ENCODE peak calls at places on chromosomes 13 and 19, in ten cellular contexts. One of them, this sample, is unnamed.

GRCh38 chr19:50461066-50461875 is 15.0 kb upstream of the EMC10 start:
- DNase-seq in left ventricle myocardium inferior: peak; percentile 36
- DNase-seq in activated T-helper 2 cell treated with anti-CD3 and anti-CD28 coated beads, Interferon-gamma antibody, Interleukin-2, Interleukin-4, amounts not matched to agents 10 μg/mL and 5 μg/mL and 100 μg/mL, durations not matched to agents 14 hours and 24 hours and 36 hours: peak; percentile 57
- DNase-seq in fibroblast of the aortic adventitia: peak; percentile 70
- DNase-seq in C1 segment of cervical spinal cord: peak; percentile 30
- DNase-seq in H9: peak; percentile 81
- DNase-seq in COR-L47: peak; percentile 31
- DNase-seq in PC-9: peak; percentile 46
- DNase-seq in thyroid gland: peak; percentile 55
- DNase-seq in central memory CD4-positive, alpha-beta T cell: peak; percentile 36
- DNase-seq in this sample: peak; percentile 65

GRCh38 chr13:30862707-30863106 is 43.4 kb upstream of the MEDAG start:
- DNase-seq in left ventricle myocardium inferior: peak; percentile 46
- DNase-seq in activated T-helper 2 cell treated with anti-CD3 and anti-CD28 coated beads, Interferon-gamma antibody, Interleukin-2, Interleukin-4, amounts not matched to agents 10 μg/mL and 5 μg/mL and 100 μg/mL, durations not matched to agents 14 hours and 24 hours and 36 hours: no peak
- DNase-seq in fibroblast of the aortic adventitia: no peak
- DNase-seq in C1 segment of cervical spinal cord: no peak
- DNase-seq in H9: no peak
- DNase-seq in COR-L47: no peak
- DNase-seq in PC-9: no peak
- DNase-seq in thyroid gland: peak; percentile 93
- DNase-seq in central memory CD4-positive, alpha-beta T cell: no peak
- DNase-seq in this sample: peak; percentile 88

GRCh38 chr19:9673912-9674668 is 810 bp downstream of the ZNF562 start:
- DNase-seq in left ventricle myocardium inferior: no peak
- DNase-seq in activated T-helper 2 cell treated with anti-CD3 and anti-CD28 coated beads, Interferon-gamma antibody, Interleukin-2, Interleukin-4, amounts not matched to agents 10 μg/mL and 5 μg/mL and 100 μg/mL, durations not matched to agents 14 hours and 24 hours and 36 hours: no peak
- DNase-seq in fibroblast of the aortic adventitia: peak; percentile 6
- DNase-seq in C1 segment of cervical spinal cord: no peak
- DNase-seq in H9: no peak
- DNase-seq in COR-L47: no peak
- DNase-seq in PC-9: peak; percentile 50
- DNase-seq in thyroid gland: no peak
- DNase-seq in central memory CD4-positive, alpha-beta T cell: no peak
- DNase-seq in this sample: no peak

GRCh38 chr19:45917421-45918091 is 3.0 kb upstream of the NANOS2 start:
- DNase-seq in left ventricle myocardium inferior: no peak
- DNase-seq in activated T-helper 2 cell treated with anti-CD3 and anti-CD28 coated beads, Interferon-gamma antibody, Interleukin-2, Interleukin-4, amounts not matched to agents 10 μg/mL and 5 μg/mL and 100 μg/mL, durations not matched to agents 14 hours and 24 hours and 36 hours: no peak
- DNase-seq in fibroblast of the aortic adventitia: no peak
- DNase-seq in C1 segment of cervical spinal cord: no peak
- DNase-seq in H9: no peak
- DNase-seq in COR-L47: no peak
- DNase-seq in PC-9: no peak
- DNase-seq in thyroid gland: no peak
- DNase-seq in central memory CD4-positive, alpha-beta T cell: no peak
- DNase-seq in this sample: no peak

GRCh38 chr13:42497798-42498197 is 76.2 kb upstream of the TNFSF11 start:
- DNase-seq in left ventricle myocardium inferior: no peak
- DNase-seq in activated T-helper 2 cell treated with anti-CD3 and anti-CD28 coated beads, Interferon-gamma antibody, Interleukin-2, Interleukin-4, amounts not matched to agents 10 μg/mL and 5 μg/mL and 100 μg/mL, durations not matched to agents 14 hours and 24 hours and 36 hours: no peak
- DNase-seq in fibroblast of the aortic adventitia: peak; percentile 90
- DNase-seq in C1 segment of cervical spinal cord: no peak
- DNase-seq in H9: no peak
- DNase-seq in COR-L47: no peak
- DNase-seq in PC-9: peak; percentile 68
- DNase-seq in thyroid gland: no peak
- DNase-seq in central memory CD4-positive, alpha-beta T cell: no peak
- DNase-seq in this sample: no peak

GRCh38 chr13:64007334-64007733 is 2591.7 kb upstream of the PCDH20 start:
- DNase-seq in left ventricle myocardium inferior: no peak
- DNase-seq in activated T-helper 2 cell treated with anti-CD3 and anti-CD28 coated beads, Interferon-gamma antibody, Interleukin-2, Interleukin-4, amounts not matched to agents 10 μg/mL and 5 μg/mL and 100 μg/mL, durations not matched to agents 14 hours and 24 hours and 36 hours: no peak
- DNase-seq in fibroblast of the aortic adventitia: peak; percentile 10
- DNase-seq in C1 segment of cervical spinal cord: no peak
- DNase-seq in H9: no peak
- DNase-seq in COR-L47: no peak
- DNase-seq in PC-9: no peak
- DNase-seq in thyroid gland: no peak
- DNase-seq in central memory CD4-positive, alpha-beta T cell: no peak
- DNase-seq in this sample: no peak

GRCh38 chr19:32067686-32068085 is 277.7 kb upstream of the ZNF507 start:
- DNase-seq in left ventricle myocardium inferior: no peak
- DNase-seq in activated T-helper 2 cell treated with anti-CD3 and anti-CD28 coated beads, Interferon-gamma antibody, Interleukin-2, Interleukin-4, amounts not matched to agents 10 μg/mL and 5 μg/mL and 100 μg/mL, durations not matched to agents 14 hours and 24 hours and 36 hours: no peak
- DNase-seq in fibroblast of the aortic adventitia: no peak
- DNase-seq in C1 segment of cervical spinal cord: no peak
- DNase-seq in H9: peak; percentile 81
- DNase-seq in COR-L47: no peak
- DNase-seq in PC-9: no peak
- DNase-seq in thyroid gland: no peak
- DNase-seq in central memory CD4-positive, alpha-beta T cell: no peak
- DNase-seq in this sample: no peak

GRCh38 chr13:48436661-48437242 is 23.8 kb upstream of the LPAR6 start:
- DNase-seq in left ventricle myocardium inferior: no peak
- DNase-seq in activated T-helper 2 cell treated with anti-CD3 and anti-CD28 coated beads, Interferon-gamma antibody, Interleukin-2, Interleukin-4, amounts not matched to agents 10 μg/mL and 5 μg/mL and 100 μg/mL, durations not matched to agents 14 hours and 24 hours and 36 hours: no peak
- DNase-seq in fibroblast of the aortic adventitia: no peak
- DNase-seq in C1 segment of cervical spinal cord: no peak
- DNase-seq in H9: no peak
- DNase-seq in COR-L47: no peak
- DNase-seq in PC-9: no peak
- DNase-seq in thyroid gland: no peak
- DNase-seq in central memory CD4-positive, alpha-beta T cell: no peak
- DNase-seq in this sample: no peak

GRCh38 chr13:101925731-101926130 is 473.3 kb downstream of the ITGBL1 start:
- DNase-seq in left ventricle myocardium inferior: no peak
- DNase-seq in activated T-helper 2 cell treated with anti-CD3 and anti-CD28 coated beads, Interferon-gamma antibody, Interleukin-2, Interleukin-4, amounts not matched to agents 10 μg/mL and 5 μg/mL and 100 μg/mL, durations not matched to agents 14 hours and 24 hours and 36 hours: no peak
- DNase-seq in fibroblast of the aortic adventitia: no peak
- DNase-seq in C1 segment of cervical spinal cord: no peak
- DNase-seq in H9: no peak
- DNase-seq in COR-L47: peak; percentile 41
- DNase-seq in PC-9: no peak
- DNase-seq in thyroid gland: no peak
- DNase-seq in central memory CD4-positive, alpha-beta T cell: no peak
- DNase-seq in this sample: no peak

GRCh38 chr19:45164577-45165335 is 4.0 kb upstream of the NKPD1 start:
- DNase-seq in left ventricle myocardium inferior: peak; percentile 45
- DNase-seq in activated T-helper 2 cell treated with anti-CD3 and anti-CD28 coated beads, Interferon-gamma antibody, Interleukin-2, Interleukin-4, amounts not matched to agents 10 μg/mL and 5 μg/mL and 100 μg/mL, durations not matched to agents 14 hours and 24 hours and 36 hours: peak; percentile 47
- DNase-seq in fibroblast of the aortic adventitia: peak; percentile 57
- DNase-seq in C1 segment of cervical spinal cord: no peak
- DNase-seq in H9: peak; percentile 96
- DNase-seq in COR-L47: no peak
- DNase-seq in PC-9: peak; percentile 84
- DNase-seq in thyroid gland: peak; percentile 90
- DNase-seq in central memory CD4-positive, alpha-beta T cell: peak; percentile 57
- DNase-seq in this sample: peak; percentile 11

GRCh38 chr19:48819366-48819816 is 8.6 kb upstream of the BCAT2 start:
- DNase-seq in left ventricle myocardium inferior: peak; percentile 89
- DNase-seq in activated T-helper 2 cell treated with anti-CD3 and anti-CD28 coated beads, Interferon-gamma antibody, Interleukin-2, Interleukin-4, amounts not matched to agents 10 μg/mL and 5 μg/mL and 100 μg/mL, durations not matched to agents 14 hours and 24 hours and 36 hours: no peak
- DNase-seq in fibroblast of the aortic adventitia: peak; percentile 99
- DNase-seq in C1 segment of cervical spinal cord: peak; percentile 28
- DNase-seq in H9: no peak
- DNase-seq in COR-L47: no peak
- DNase-seq in PC-9: peak; percentile 95
- DNase-seq in thyroid gland: peak; percentile 97
- DNase-seq in central memory CD4-positive, alpha-beta T cell: no peak
- DNase-seq in this sample: no peak

GRCh38 chr13:43348397-43348796 is 325.0 kb downstream of the DNAJC15 start:
- DNase-seq in left ventricle myocardium inferior: no peak
- DNase-seq in activated T-helper 2 cell treated with anti-CD3 and anti-CD28 coated beads, Interferon-gamma antibody, Interleukin-2, Interleukin-4, amounts not matched to agents 10 μg/mL and 5 μg/mL and 100 μg/mL, durations not matched to agents 14 hours and 24 hours and 36 hours: no peak
- DNase-seq in fibroblast of the aortic adventitia: peak; percentile 27
- DNase-seq in C1 segment of cervical spinal cord: no peak
- DNase-seq in H9: no peak
- DNase-seq in COR-L47: no peak
- DNase-seq in PC-9: no peak
- DNase-seq in thyroid gland: no peak
- DNase-seq in central memory CD4-positive, alpha-beta T cell: no peak
- DNase-seq in this sample: no peak

GRCh38 chr13:112776971-112777370 is 87.1 kb downstream of the ATP11A start:
- DNase-seq in left ventricle myocardium inferior: no peak
- DNase-seq in activated T-helper 2 cell treated with anti-CD3 and anti-CD28 coated beads, Interferon-gamma antibody, Interleukin-2, Interleukin-4, amounts not matched to agents 10 μg/mL and 5 μg/mL and 100 μg/mL, durations not matched to agents 14 hours and 24 hours and 36 hours: no peak
- DNase-seq in fibroblast of the aortic adventitia: no peak
- DNase-seq in C1 segment of cervical spinal cord: no peak
- DNase-seq in H9: peak; percentile 19
- DNase-seq in COR-L47: no peak
- DNase-seq in PC-9: no peak
- DNase-seq in thyroid gland: no peak
- DNase-seq in central memory CD4-positive, alpha-beta T cell: no peak
- DNase-seq in this sample: no peak

GRCh38 chr13:35830850-35831450 is 300.2 kb downstream of the DCLK1 start:
- DNase-seq in left ventricle myocardium inferior: no peak
- DNase-seq in activated T-helper 2 cell treated with anti-CD3 and anti-CD28 coated beads, Interferon-gamma antibody, Interleukin-2, Interleukin-4, amounts not matched to agents 10 μg/mL and 5 μg/mL and 100 μg/mL, durations not matched to agents 14 hours and 24 hours and 36 hours: no peak
- DNase-seq in fibroblast of the aortic adventitia: no peak
- DNase-seq in C1 segment of cervical spinal cord: no peak
- DNase-seq in H9: no peak
- DNase-seq in COR-L47: no peak
- DNase-seq in PC-9: no peak
- DNase-seq in thyroid gland: no peak
- DNase-seq in central memory CD4-positive, alpha-beta T cell: no peak
- DNase-seq in this sample: no peak

GRCh38 chr13:42753697-42754096 is 27.7 kb upstream of the FAM216B start:
- DNase-seq in left ventricle myocardium inferior: no peak
- DNase-seq in activated T-helper 2 cell treated with anti-CD3 and anti-CD28 coated beads, Interferon-gamma antibody, Interleukin-2, Interleukin-4, amounts not matched to agents 10 μg/mL and 5 μg/mL and 100 μg/mL, durations not matched to agents 14 hours and 24 hours and 36 hours: no peak
- DNase-seq in fibroblast of the aortic adventitia: no peak
- DNase-seq in C1 segment of cervical spinal cord: no peak
- DNase-seq in H9: no peak
- DNase-seq in COR-L47: no peak
- DNase-seq in PC-9: no peak
- DNase-seq in thyroid gland: no peak
- DNase-seq in central memory CD4-positive, alpha-beta T cell: no peak
- DNase-seq in this sample: no peak

GRCh38 chr13:109336730-109337129 is 449.7 kb downstream of the IRS2 start:
- DNase-seq in left ventricle myocardium inferior: no peak
- DNase-seq in activated T-helper 2 cell treated with anti-CD3 and anti-CD28 coated beads, Interferon-gamma antibody, Interleukin-2, Interleukin-4, amounts not matched to agents 10 μg/mL and 5 μg/mL and 100 μg/mL, durations not matched to agents 14 hours and 24 hours and 36 hours: no peak
- DNase-seq in fibroblast of the aortic adventitia: peak; percentile 27
- DNase-seq in C1 segment of cervical spinal cord: no peak
- DNase-seq in H9: no peak
- DNase-seq in COR-L47: no peak
- DNase-seq in PC-9: peak; percentile 94
- DNase-seq in thyroid gland: no peak
- DNase-seq in central memory CD4-positive, alpha-beta T cell: no peak
- DNase-seq in this sample: no peak

GRCh38 chr13:92074658-92075057 is 676.2 kb downstream of the GPC5 start:
- DNase-seq in left ventricle myocardium inferior: no peak
- DNase-seq in activated T-helper 2 cell treated with anti-CD3 and anti-CD28 coated beads, Interferon-gamma antibody, Interleukin-2, Interleukin-4, amounts not matched to agents 10 μg/mL and 5 μg/mL and 100 μg/mL, durations not matched to agents 14 hours and 24 hours and 36 hours: no peak
- DNase-seq in fibroblast of the aortic adventitia: no peak
- DNase-seq in C1 segment of cervical spinal cord: no peak
- DNase-seq in H9: peak; percentile 35
- DNase-seq in COR-L47: peak; percentile 21
- DNase-seq in PC-9: no peak
- DNase-seq in thyroid gland: peak; percentile 8
- DNase-seq in central memory CD4-positive, alpha-beta T cell: no peak
- DNase-seq in this sample: peak; percentile 44

GRCh38 chr13:92232880-92233279 is 834.5 kb downstream of the GPC5 start:
- DNase-seq in left ventricle myocardium inferior: no peak
- DNase-seq in activated T-helper 2 cell treated with anti-CD3 and anti-CD28 coated beads, Interferon-gamma antibody, Interleukin-2, Interleukin-4, amounts not matched to agents 10 μg/mL and 5 μg/mL and 100 μg/mL, durations not matched to agents 14 hours and 24 hours and 36 hours: no peak
- DNase-seq in fibroblast of the aortic adventitia: no peak
- DNase-seq in C1 segment of cervical spinal cord: no peak
- DNase-seq in H9: no peak
- DNase-seq in COR-L47: no peak
- DNase-seq in PC-9: no peak
- DNase-seq in thyroid gland: no peak
- DNase-seq in central memory CD4-positive, alpha-beta T cell: no peak
- DNase-seq in this sample: no peak

GRCh38 chr19:44521370-44521769 is 8.1 kb downstream of the CEACAM20 start:
- DNase-seq in left ventricle myocardium inferior: no peak
- DNase-seq in activated T-helper 2 cell treated with anti-CD3 and anti-CD28 coated beads, Interferon-gamma antibody, Interleukin-2, Interleukin-4, amounts not matched to agents 10 μg/mL and 5 μg/mL and 100 μg/mL, durations not matched to agents 14 hours and 24 hours and 36 hours: no peak
- DNase-seq in fibroblast of the aortic adventitia: no peak
- DNase-seq in C1 segment of cervical spinal cord: no peak
- DNase-seq in H9: no peak
- DNase-seq in COR-L47: no peak
- DNase-seq in PC-9: no peak
- DNase-seq in thyroid gland: no peak
- DNase-seq in central memory CD4-positive, alpha-beta T cell: no peak
- DNase-seq in this sample: no peak

GRCh38 chr13:113904411-113904810 is 40.5 kb upstream of the GAS6 start:
- DNase-seq in left ventricle myocardium inferior: peak; percentile 64
- DNase-seq in activated T-helper 2 cell treated with anti-CD3 and anti-CD28 coated beads, Interferon-gamma antibody, Interleukin-2, Interleukin-4, amounts not matched to agents 10 μg/mL and 5 μg/mL and 100 μg/mL, durations not matched to agents 14 hours and 24 hours and 36 hours: peak; percentile 7
- DNase-seq in fibroblast of the aortic adventitia: peak; percentile 37
- DNase-seq in C1 segment of cervical spinal cord: no peak
- DNase-seq in H9: peak; percentile 65
- DNase-seq in COR-L47: peak; percentile 46
- DNase-seq in PC-9: no peak
- DNase-seq in thyroid gland: no peak
- DNase-seq in central memory CD4-positive, alpha-beta T cell: peak; percentile 16
- DNase-seq in this sample: no peak

GRCh38 chr13:105616313-105617075 is 919.0 kb downstream of the EFNB2 start:
- DNase-seq in left ventricle myocardium inferior: no peak
- DNase-seq in activated T-helper 2 cell treated with anti-CD3 and anti-CD28 coated beads, Interferon-gamma antibody, Interleukin-2, Interleukin-4, amounts not matched to agents 10 μg/mL and 5 μg/mL and 100 μg/mL, durations not matched to agents 14 hours and 24 hours and 36 hours: no peak
- DNase-seq in fibroblast of the aortic adventitia: no peak
- DNase-seq in C1 segment of cervical spinal cord: no peak
- DNase-seq in H9: no peak
- DNase-seq in COR-L47: no peak
- DNase-seq in PC-9: no peak
- DNase-seq in thyroid gland: no peak
- DNase-seq in central memory CD4-positive, alpha-beta T cell: no peak
- DNase-seq in this sample: no peak

GRCh38 chr13:101691326-101691725 is 238.9 kb downstream of the ITGBL1 start:
- DNase-seq in left ventricle myocardium inferior: no peak
- DNase-seq in activated T-helper 2 cell treated with anti-CD3 and anti-CD28 coated beads, Interferon-gamma antibody, Interleukin-2, Interleukin-4, amounts not matched to agents 10 μg/mL and 5 μg/mL and 100 μg/mL, durations not matched to agents 14 hours and 24 hours and 36 hours: no peak
- DNase-seq in fibroblast of the aortic adventitia: no peak
- DNase-seq in C1 segment of cervical spinal cord: no peak
- DNase-seq in H9: no peak
- DNase-seq in COR-L47: peak; percentile 68
- DNase-seq in PC-9: no peak
- DNase-seq in thyroid gland: no peak
- DNase-seq in central memory CD4-positive, alpha-beta T cell: no peak
- DNase-seq in this sample: no peak

GRCh38 chr19:45995715-45996385 is 583 bp downstream of the CCDC61 start:
- DNase-seq in left ventricle myocardium inferior: no peak
- DNase-seq in activated T-helper 2 cell treated with anti-CD3 and anti-CD28 coated beads, Interferon-gamma antibody, Interleukin-2, Interleukin-4, amounts not matched to agents 10 μg/mL and 5 μg/mL and 100 μg/mL, durations not matched to agents 14 hours and 24 hours and 36 hours: no peak
- DNase-seq in fibroblast of the aortic adventitia: peak; percentile 64
- DNase-seq in C1 segment of cervical spinal cord: no peak
- DNase-seq in H9: no peak
- DNase-seq in COR-L47: no peak
- DNase-seq in PC-9: no peak
- DNase-seq in thyroid gland: no peak
- DNase-seq in central memory CD4-positive, alpha-beta T cell: no peak
- DNase-seq in this sample: no peak

GRCh38 chr19:56720281-56720680 is 48.7 kb upstream of the ZNF835 start:
- DNase-seq in left ventricle myocardium inferior: no peak
- DNase-seq in activated T-helper 2 cell treated with anti-CD3 and anti-CD28 coated beads, Interferon-gamma antibody, Interleukin-2, Interleukin-4, amounts not matched to agents 10 μg/mL and 5 μg/mL and 100 μg/mL, durations not matched to agents 14 hours and 24 hours and 36 hours: no peak
- DNase-seq in fibroblast of the aortic adventitia: no peak
- DNase-seq in C1 segment of cervical spinal cord: peak; percentile 38
- DNase-seq in H9: no peak
- DNase-seq in COR-L47: no peak
- DNase-seq in PC-9: no peak
- DNase-seq in thyroid gland: no peak
- DNase-seq in central memory CD4-positive, alpha-beta T cell: no peak
- DNase-seq in this sample: no peak

GRCh38 chr19:40612831-40613668 is 11.9 kb downstream of the LTBP4 start:
- DNase-seq in left ventricle myocardium inferior: no peak
- DNase-seq in activated T-helper 2 cell treated with anti-CD3 and anti-CD28 coated beads, Interferon-gamma antibody, Interleukin-2, Interleukin-4, amounts not matched to agents 10 μg/mL and 5 μg/mL and 100 μg/mL, durations not matched to agents 14 hours and 24 hours and 36 hours: peak; percentile 68
- DNase-seq in fibroblast of the aortic adventitia: no peak
- DNase-seq in C1 segment of cervical spinal cord: no peak
- DNase-seq in H9: peak; percentile 87
- DNase-seq in COR-L47: no peak
- DNase-seq in PC-9: peak; percentile 56
- DNase-seq in thyroid gland: peak; percentile 58
- DNase-seq in central memory CD4-positive, alpha-beta T cell: peak; percentile 39
- DNase-seq in this sample: peak; percentile 24